ENCODE peak calls at places on chromosome 9, in eight cellular contexts. R is WTC11, M is stomach, W is heart right ventricle, E is GM10248, A is A549, I is HepG2, H is AG04450. O is an unnamed sample.

GRCh38 chr9:89382026-89382986 is 64.0 kb downstream of the SECISBP2 start:
- DNase-seq in R (no peak), M (no peak), W (no peak), E (no peak), A (no peak), I (no peak), H (no peak), O (no peak)

GRCh38 chr9:74824654-74825053 is 63.1 kb downstream of the TRPM6 start:
- DNase-seq in R (no peak), M (no peak), W (peak), E (no peak), A (peak), I (no peak), H (no peak), O (no peak)

GRCh38 chr9:79535534-79535933 is 36.2 kb upstream of the TLE4 start:
- DNase-seq in R (no peak), M (no peak), W (no peak), E (no peak), A (no peak), I (no peak), H (no peak), O (no peak)

GRCh38 chr9:136529516-136530471 is 16.1 kb downstream of the NOTCH1 start:
- DNase-seq in R (peak), M (no peak), W (peak), E (no peak), A (no peak), I (no peak), H (no peak), O (no peak)

GRCh38 chr9:135247174-135247930 is 159.9 kb downstream of the OLFM1 start:
- DNase-seq in R (no peak), M (peak), W (no peak), E (no peak), A (no peak), I (no peak), H (no peak), O (peak)

GRCh38 chr9:14433841-14434511 is 120.0 kb upstream of the NFIB start:
- DNase-seq in R (no peak), M (no peak), W (peak), E (no peak), A (peak), I (peak), H (peak), O (no peak)

GRCh38 chr9:26326473-26327044 is 566.0 kb downstream of the CAAP1 start:
- DNase-seq in R (peak), M (no peak), W (peak), E (peak), A (peak), I (peak), H (peak), O (no peak)

GRCh38 chr9:120904999-120905793 is 21.4 kb downstream of the TRAF1 start:
- DNase-seq in R (no peak), M (no peak), W (no peak), E (no peak), A (no peak), I (no peak), H (no peak), O (no peak)

GRCh38 chr9:73050062-73050814 is 97.4 kb upstream of the ALDH1A1 start:
- DNase-seq in R (no peak), M (no peak), W (no peak), E (no peak), A (peak), I (no peak), H (no peak), O (no peak)

GRCh38 chr9:88429595-88430430 is 41.6 kb downstream of the SPIN1 start:
- DNase-seq in R (no peak), M (no peak), W (no peak), E (no peak), A (no peak), I (no peak), H (no peak), O (no peak)

GRCh38 chr9:107647611-107648010 is 158.0 kb upstream of the KLF4 start:
- DNase-seq in R (no peak), M (no peak), W (no peak), E (no peak), A (no peak), I (no peak), H (no peak), O (no peak)

GRCh38 chr9:69905291-69905690 is 84.7 kb downstream of the CFAP95 start:
- DNase-seq in R (no peak), M (no peak), W (no peak), E (no peak), A (no peak), I (no peak), H (no peak), O (no peak)

GRCh38 chr9:72476617-72477375 is 44.6 kb upstream of the TMC1 start:
- DNase-seq in R (no peak), M (peak), W (no peak), E (no peak), A (peak), I (peak), H (no peak), O (no peak)

GRCh38 chr9:28073278-28073677 is 500.0 kb upstream of the C9orf72 start:
- DNase-seq in R (peak), M (peak), W (peak), E (no peak), A (peak), I (peak), H (no peak), O (no peak)

GRCh38 chr9:34381323-34381722 is 4.6 kb upstream of the MYORG start:
- DNase-seq in R (peak), M (no peak), W (peak), E (no peak), A (no peak), I (no peak), H (no peak), O (peak)

GRCh38 chr9:83655433-83655832 is 32.5 kb downstream of the IDNK start:
- DNase-seq in R (no peak), M (no peak), W (no peak), E (no peak), A (no peak), I (no peak), H (no peak), O (no peak)

GRCh38 chr9:79611091-79611614 is 39.4 kb downstream of the TLE4 start:
- DNase-seq in R (no peak), M (no peak), W (no peak), E (no peak), A (no peak), I (no peak), H (peak), O (no peak)

GRCh38 chr9:119453490-119453911 is 84.3 kb upstream of the BRINP1 start:
- DNase-seq in R (no peak), M (no peak), W (no peak), E (no peak), A (no peak), I (no peak), H (no peak), O (no peak)

GRCh38 chr9:11992866-11993265 is 700.3 kb upstream of the TYRP1 start:
- DNase-seq in R (no peak), M (no peak), W (no peak), E (no peak), A (no peak), I (no peak), H (no peak), O (no peak)

GRCh38 chr9:130029591-130029990 is 13.4 kb downstream of the FNBP1 start:
- DNase-seq in R (no peak), M (no peak), W (no peak), E (no peak), A (no peak), I (no peak), H (no peak), O (no peak)

GRCh38 chr9:35095175-35095574 is 1.2 kb downstream of the PIGO start:
- DNase-seq in R (no peak), M (no peak), W (no peak), E (no peak), A (no peak), I (no peak), H (no peak), O (no peak)

GRCh38 chr9:135259273-135259672 is 171.8 kb downstream of the OLFM1 start:
- DNase-seq in R (no peak), M (no peak), W (no peak), E (no peak), A (no peak), I (no peak), H (no peak), O (no peak)

GRCh38 chr9:113376634-113377531 is at the start of gene HDHD3:
- DNase-seq in R (peak), M (peak), W (peak), E (peak), A (peak), I (peak), H (no peak), O (no peak)

GRCh38 chr9:134032456-134033222 is 7.4 kb downstream of the BRD3OS start:
- DNase-seq in R (no peak), M (no peak), W (no peak), E (no peak), A (no peak), I (no peak), H (no peak), O (peak)

GRCh38 chr9:136007276-136007675 is 46.1 kb upstream of the UBAC1 start:
- DNase-seq in R (no peak), M (no peak), W (no peak), E (no peak), A (no peak), I (no peak), H (no peak), O (no peak)

GRCh38 chr9:83167126-83167525 is 104.2 kb upstream of the RASEF start:
- DNase-seq in R (no peak), M (no peak), W (no peak), E (no peak), A (no peak), I (no peak), H (no peak), O (no peak)

GRCh38 chr9:14283276-14283675 is 30.7 kb downstream of the NFIB start:
- DNase-seq in R (no peak), M (no peak), W (no peak), E (no peak), A (no peak), I (peak), H (no peak), O (no peak)

GRCh38 chr9:71725590-71726338 is 42.5 kb downstream of the CEMIP2 start:
- DNase-seq in R (no peak), M (no peak), W (no peak), E (no peak), A (peak), I (peak), H (peak), O (no peak)

GRCh38 chr9:738209-738915 is 103.1 kb upstream of the DMRT1 start:
- DNase-seq in R (no peak), M (no peak), W (peak), E (no peak), A (peak), I (no peak), H (peak), O (no peak)

DNA sequence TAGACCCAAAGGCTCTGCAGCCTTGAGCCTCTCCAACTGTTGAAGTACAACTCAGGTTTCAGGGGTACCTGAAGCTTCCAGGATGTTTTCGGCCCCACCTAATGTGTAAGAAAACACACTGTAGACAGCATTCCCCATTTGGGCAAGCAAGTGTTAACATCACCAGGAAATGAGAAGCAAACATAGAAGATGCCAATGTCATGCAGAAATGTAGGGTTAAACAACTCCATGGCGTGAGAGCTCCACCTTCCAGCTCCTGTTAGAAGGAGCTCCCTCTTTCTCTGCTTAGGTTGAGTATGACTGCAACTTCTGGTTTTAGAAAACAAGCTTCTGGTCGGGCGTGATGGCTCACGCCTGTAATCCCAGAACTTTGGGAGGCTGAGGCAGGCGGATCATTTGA is 31.0 kb upstream of the DENND1A start:
- DNase-seq in R (no peak), M (no peak), W (no peak), E (no peak), A (peak), I (no peak), H (no peak), O (no peak)
- TF ChIP-seq CTCF in R (no peak), M (no peak), W (no peak), E (no peak), A (no peak), I (no peak), H (no peak), O (no peak)

GRCh38 chr9:126417007-126417406 is 90.4 kb downstream of the MVB12B start:
- DNase-seq in R (no peak), M (no peak), W (no peak), E (no peak), A (no peak), I (no peak), H (no peak), O (no peak)
- TF ChIP-seq CTCF in R (no peak), M (no peak), W (no peak), E (no peak), A (no peak), I (no peak), H (no peak), O (no peak)

GRCh38 chr9:97501177-97501971 is at the start of gene TMOD1:
- DNase-seq in R (peak), M (peak), W (peak), E (peak), A (peak), I (peak), H (no peak), O (no peak)
- TF ChIP-seq CTCF in R (no peak), M (no peak), W (peak), E (peak), A (peak), I (peak), H (no peak), O (peak)

GRCh38 chr9:6910032-6910431 is 152.3 kb downstream of the KDM4C start:
- DNase-seq in R (no peak), M (no peak), W (no peak), E (peak), A (peak), I (no peak), H (no peak), O (no peak)
- TF ChIP-seq CTCF in R (peak), M (no peak), W (peak), E (peak), A (peak), I (peak), H (peak), O (peak)

DNA sequence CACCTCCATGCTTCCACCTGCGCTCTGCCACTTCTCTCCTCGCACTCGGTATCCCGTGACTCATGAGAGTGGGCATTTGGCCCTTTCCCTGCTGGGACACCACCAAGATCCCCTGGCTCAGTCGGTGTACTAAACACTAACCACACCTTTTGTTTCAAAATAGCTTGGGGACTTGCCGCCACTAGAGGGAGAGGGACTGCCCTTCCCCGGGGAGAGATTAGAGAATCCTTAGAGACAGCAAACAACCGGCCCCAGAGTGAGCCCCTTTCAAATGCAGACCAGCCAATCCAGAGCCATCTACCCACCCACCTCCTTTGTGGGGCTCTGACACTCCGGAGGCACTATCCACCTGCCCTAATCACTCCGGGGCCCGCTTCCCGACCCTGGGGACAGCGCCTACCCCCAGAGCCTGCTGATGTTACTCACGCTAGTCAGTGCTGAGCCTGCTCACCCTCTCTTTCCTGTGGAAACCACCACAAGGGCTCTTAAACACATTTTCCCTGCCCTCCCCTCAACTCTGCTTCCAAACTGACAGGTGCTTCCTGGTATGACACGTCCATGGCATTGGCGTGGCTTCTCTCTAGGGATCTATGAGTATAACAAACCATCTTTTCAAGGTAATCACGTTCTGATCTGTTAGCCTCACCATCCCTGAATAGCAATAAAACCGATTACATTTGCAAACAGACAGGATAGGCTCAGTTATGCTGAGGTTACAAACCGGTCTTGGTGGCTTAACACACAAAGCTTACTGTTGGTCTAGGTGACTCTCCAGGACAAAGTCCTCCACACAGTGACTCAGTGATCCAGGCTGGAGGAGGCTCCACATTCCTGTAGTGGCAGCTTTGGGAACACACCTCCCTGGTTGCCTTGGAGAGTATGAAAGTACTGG is 180.1 kb upstream of the MVB12B start:
- DNase-seq in R (peak), M (peak), W (no peak), E (peak), A (peak), I (peak), H (no peak), O (peak)
- TF ChIP-seq CTCF in R (peak), M (no peak), W (peak), E (peak), A (peak), I (peak), H (peak), O (peak)

GRCh38 chr9:91433180-91433579 is 9.5 kb upstream of the NFIL3 start:
- DNase-seq in R (no peak), M (no peak), W (no peak), E (peak), A (peak), I (peak), H (peak), O (no peak)
- TF ChIP-seq CTCF in R (no peak), M (peak), W (peak), E (peak), A (peak), I (peak), H (peak), O (peak)

GRCh38 chr9:127204771-127205470 is 59.7 kb upstream of the GARNL3 start:
- DNase-seq in R (no peak), M (no peak), W (no peak), E (no peak), A (peak), I (peak), H (no peak), O (peak)
- TF ChIP-seq CTCF in R (no peak), M (no peak), W (peak), E (no peak), A (peak), I (peak), H (peak), O (peak)

GRCh38 chr9:127852829-127853228 is 1.6 kb downstream of the ENG start:
- DNase-seq in R (no peak), M (no peak), W (no peak), E (no peak), A (no peak), I (no peak), H (no peak), O (no peak)

GRCh38 chr9:127855522-127855921 is 1.1 kb upstream of the ENG start:
- DNase-seq in R (no peak), M (no peak), W (no peak), E (no peak), A (no peak), I (no peak), H (no peak), O (no peak)

GRCh38 chr9:127853312-127854168 is 918 bp downstream of the ENG start:
- DNase-seq in R (no peak), M (no peak), W (no peak), E (no peak), A (no peak), I (no peak), H (no peak), O (no peak)

GRCh38 chr9:127856094-127856740 is 1.8 kb upstream of the ENG start:
- DNase-seq in R (no peak), M (no peak), W (no peak), E (no peak), A (no peak), I (no peak), H (no peak), O (no peak)

GRCh38 chr9:127854169-127854833 is at the start of gene ENG:
- DNase-seq in R (peak), M (peak), W (peak), E (no peak), A (no peak), I (no peak), H (no peak), O (no peak)
- TF ChIP-seq CTCF in R (no peak), M (no peak), W (no peak), E (peak), A (no peak), I (no peak), H (peak), O (peak)

DNA sequence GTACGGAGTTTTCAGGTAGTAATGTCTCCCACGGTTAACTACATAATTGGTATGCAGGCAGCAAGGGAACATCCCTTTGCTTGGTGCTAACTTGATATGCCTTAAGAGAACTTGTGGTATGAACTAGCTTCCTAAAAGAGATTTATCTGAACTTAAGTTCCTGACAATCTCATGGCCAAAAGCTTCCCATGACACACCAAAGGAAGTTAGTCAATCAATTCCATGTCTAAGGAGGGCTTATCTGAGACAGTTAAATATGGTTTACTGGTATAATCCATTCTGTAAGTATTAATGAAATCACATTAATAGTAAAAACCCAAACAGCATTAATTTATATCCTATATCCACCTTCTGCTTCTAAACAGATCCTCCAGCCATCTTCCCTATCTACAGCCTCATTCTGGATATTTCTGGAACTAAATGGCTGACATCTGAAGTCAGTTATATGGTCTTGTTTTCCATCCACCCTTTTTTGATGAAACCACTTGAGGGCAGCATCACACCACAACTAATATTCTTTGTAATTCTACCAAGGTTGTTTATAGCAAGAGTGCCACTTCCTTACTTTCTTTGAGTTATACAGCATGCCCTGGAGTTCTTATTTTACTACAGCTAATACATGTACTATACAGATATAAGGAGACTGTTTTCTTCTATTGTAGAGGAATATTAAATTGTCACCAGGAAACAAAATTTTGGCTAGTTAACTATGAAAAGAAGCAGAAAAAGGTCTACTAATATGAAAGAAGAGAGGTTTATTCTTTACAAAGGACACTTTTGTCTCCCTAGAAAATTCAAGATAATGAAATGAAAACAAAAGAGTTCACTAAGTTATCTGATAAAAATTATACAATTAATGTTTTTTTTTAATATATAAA is 34.7 kb downstream of the SHOC1 start:
- DNase-seq in R (peak), M (peak), W (peak), E (peak), A (peak), I (peak), H (peak), O (no peak)
- TF ChIP-seq CTCF in R (peak), M (peak), W (peak), E (peak), A (peak), I (peak), H (peak), O (peak)